ENCODE peak calls at places on chromosomes 2 and 18, in four cellular contexts. T is cardiac fibroblast, K is left lung, I is GM12865. Q is an unnamed sample.

GRCh38 chr18:36613069-36613468 is 215.7 kb downstream of the TPGS2 start:
- DNase-seq in K (no peak), I (no peak), T (no peak), Q (no peak)

GRCh38 chr2:172214252-172214651 is 111.6 kb upstream of the DLX2 start:
- DNase-seq in I (no peak), T (no peak), K (no peak), Q (no peak)

GRCh38 chr2:17813742-17814458 is 2.4 kb upstream of the MSGN1 start:
- DNase-seq in T (peak; percentile 81), I (peak; percentile 89), K (no peak), Q (no peak)

GRCh38 chr18:14922965-14923565 is 175.1 kb downstream of the ANKRD30B start:
- DNase-seq in T (no peak), I (no peak), K (no peak), Q (no peak)

GRCh38 chr2:62305421-62306176 is 109.7 kb downstream of the B3GNT2 start:
- DNase-seq in I (peak; percentile 71), K (no peak), T (no peak), Q (no peak)

GRCh38 chr2:115161531-115162453 is 719.4 kb downstream of the DPP10 start:
- DNase-seq in K (peak; percentile 76), I (no peak), T (no peak), Q (no peak)

GRCh38 chr2:239372835-239373234 is 28.0 kb downstream of the HDAC4 start:
- DNase-seq in T (no peak), K (no peak), I (no peak), Q (no peak)

GRCh38 chr2:40421643-40422297 is 30.1 kb downstream of the SLC8A1 start:
- DNase-seq in K (no peak), T (peak; percentile 23), I (no peak), Q (no peak)

GRCh38 chr2:17538844-17539554 is 1.5 kb upstream of the VSNL1 start:
- DNase-seq in T (peak; percentile 37), I (peak; percentile 37), K (peak; percentile 88), Q (no peak)

GRCh38 chr2:45674035-45674791 is 22.7 kb downstream of the PRKCE start:
- DNase-seq in T (peak; percentile 18), I (no peak), K (no peak), Q (no peak)

GRCh38 chr2:201220102-201220570 is 37.2 kb downstream of the CASP10 start:
- DNase-seq in K (no peak), T (peak; percentile 44), I (no peak), Q (no peak)

GRCh38 chr2:241948299-241948897 is 78.9 kb downstream of the RTP5 start:
- DNase-seq in T (no peak), I (no peak), K (no peak), Q (no peak)

GRCh38 chr2:121716126-121716525 is 20.5 kb downstream of the NIFK start:
- DNase-seq in I (no peak), K (no peak), T (no peak), Q (no peak)

DNA sequence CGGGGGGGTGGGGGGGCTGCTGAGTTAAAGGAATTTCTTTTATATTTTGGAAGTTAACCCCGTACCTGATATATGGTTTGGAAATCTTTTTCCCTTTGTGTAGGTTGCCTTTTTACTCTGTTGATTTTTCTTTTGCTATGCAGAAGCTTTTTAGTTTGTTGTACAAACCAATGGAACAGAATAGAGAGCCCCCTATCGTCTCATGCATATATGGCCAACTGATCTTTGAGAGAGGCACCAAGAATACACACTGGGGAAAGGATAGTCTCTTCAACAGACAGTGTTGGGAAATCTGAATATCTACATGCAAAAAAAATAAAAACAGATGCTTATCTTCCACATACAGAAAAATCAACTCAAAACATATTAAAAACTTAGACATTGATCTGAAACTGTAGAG is 647.8 kb upstream of the KLHL29 start:
- DNase-seq in I (no peak), K (no peak), T (no peak), Q (no peak)
- TF ChIP-seq CTCF in I (peak; percentile 2), K (no peak), T (no peak), Q (no peak)

GRCh38 chr2:71223767-71224333 is 3.1 kb downstream of the PAIP2B start:
- DNase-seq in T (peak; percentile 54), I (peak; percentile 37), K (no peak), Q (no peak)
- TF ChIP-seq CTCF in T (peak; percentile 46), I (peak; percentile 17), K (peak; percentile 14), Q (peak; percentile 18)

DNA sequence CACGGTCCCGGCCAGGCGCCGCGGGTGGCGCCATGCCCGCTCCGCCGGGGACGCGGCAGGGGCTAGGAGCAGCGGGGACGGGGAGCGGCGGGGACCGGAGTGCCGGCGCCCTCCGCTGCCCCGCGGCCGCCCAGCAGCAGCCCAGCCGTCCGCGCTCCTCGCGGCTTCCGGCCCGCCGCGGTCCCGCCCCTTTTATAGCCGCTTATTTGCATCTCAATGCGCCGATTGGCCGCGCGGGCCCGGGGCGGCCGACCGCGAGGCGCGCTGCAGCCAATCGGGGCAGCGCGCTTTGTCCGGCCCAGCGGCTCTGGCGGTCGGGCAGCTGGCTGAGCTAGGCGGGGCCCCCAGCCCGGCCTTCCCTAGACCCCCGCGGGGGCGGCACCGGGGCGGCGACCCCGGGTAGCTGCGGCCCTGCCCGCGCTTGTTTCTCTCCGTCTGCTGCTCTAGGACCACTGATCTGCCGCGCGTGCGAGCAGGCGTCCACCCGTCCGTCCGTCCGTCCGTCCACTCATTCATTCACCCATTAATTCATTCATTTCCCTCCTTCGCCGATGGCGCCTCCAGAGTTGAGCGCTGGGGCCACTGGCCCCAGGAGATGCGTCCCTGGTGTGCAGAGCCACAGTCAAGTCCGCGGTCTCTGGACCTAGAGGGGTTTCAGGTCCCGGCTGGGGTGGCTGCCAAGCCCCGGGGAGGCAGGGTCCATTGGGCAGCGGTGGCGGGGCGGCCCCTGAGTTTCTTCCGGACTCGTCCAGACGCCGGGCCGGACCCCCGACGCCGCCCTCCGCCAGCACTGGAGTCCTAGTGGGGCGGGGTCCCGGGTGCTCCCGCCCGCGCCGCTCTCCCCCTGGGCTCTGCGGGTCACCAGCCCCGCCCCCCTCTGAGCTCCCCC is at the start of gene HES6:
- DNase-seq in I (peak; percentile 91), T (peak; percentile 78), K (peak; percentile 96), Q (peak; percentile 82)
- TF ChIP-seq CTCF in I (no peak), T (no peak), K (no peak), Q (no peak)

GRCh38 chr2:37631292-37631691 is 40.1 kb downstream of the CDC42EP3 start:
- DNase-seq in I (no peak), K (no peak), T (no peak), Q (no peak)
- TF ChIP-seq CTCF in I (no peak), K (no peak), T (no peak), Q (no peak)

GRCh38 chr18:74152906-74153305 is 4.6 kb downstream of the TIMM21 start:
- DNase-seq in I (no peak), T (no peak), K (no peak), Q (no peak)
- TF ChIP-seq CTCF in I (no peak), T (peak; percentile 23), K (no peak), Q (peak; percentile 20)

Q was measured in CD14-positive monocyte.